ENCODE peak calls at places on chromosome 17, in ten cellular contexts. P is NK-92 treated with Interleukin-12 subunit alpha and Interleukin-12 subunit beta, amount 100 ng/mL, for 24 hours; Q is type B pancreatic cell; S is stimulated activated CD4-positive, alpha-beta T cell treated with anti-CD3 and anti-CD28 coated beads, Interleukin-2, amount 100 ng/mL, for 48 hours; Z is left lung; E is A549; X is activated CD4-positive, alpha-beta T cell treated with anti-CD3 and anti-CD28 coated beads, Interleukin-2, amount 50 U/mL, for 24 hours; K is activated CD4-positive, alpha-beta memory T cell treated with anti-CD3 and anti-CD28 coated beads, Interleukin-2, amount 10 ng/mL, durations not matched to agents 7 days and 5 days; A is lung; J is A172. T is an unnamed sample.

GRCh38 chr17:2054262-2054739 is 602 bp upstream of the HIC1 start:
- DNase-seq in P (peak; percentile 65), Q (no peak), S (no peak), Z (peak; percentile 66), E (peak; percentile 83), X (no peak), K (peak; percentile 50), A (no peak), J (no peak), T (peak; percentile 97)

GRCh38 chr17:79053251-79053925 is 21.2 kb upstream of the ENGASE start:
- DNase-seq in P (no peak), Q (no peak), S (no peak), Z (no peak), E (no peak), X (no peak), K (no peak), A (no peak), J (peak; percentile 96), T (peak; percentile 78)

GRCh38 chr17:31581022-31581483 is 189.6 kb downstream of the RAB11FIP4 start:
- DNase-seq in P (no peak), Q (no peak), S (no peak), Z (peak; percentile 91), E (no peak), X (no peak), K (no peak), A (peak; percentile 71), J (peak; percentile 97), T (peak; percentile 94)

GRCh38 chr17:2215616-2216364 is 87.8 kb downstream of the SMG6 start:
- DNase-seq in P (no peak), Q (no peak), S (peak; percentile 57), Z (no peak), E (no peak), X (peak; percentile 30), K (peak; percentile 79), A (peak; percentile 49), J (peak; percentile 82), T (peak; percentile 92)

GRCh38 chr17:45770632-45771472 is 13.3 kb upstream of the CRHR1 start:
- DNase-seq in P (no peak), Q (no peak), S (no peak), Z (peak; percentile 10), E (no peak), X (no peak), K (no peak), A (no peak), J (no peak), T (no peak)

GRCh38 chr17:83195330-83196087 is 116.1 kb downstream of the METRNL start:
- DNase-seq in P (no peak), Q (no peak), S (no peak), Z (peak; percentile 80), E (no peak), X (no peak), K (no peak), A (no peak), J (peak; percentile 84), T (peak; percentile 98)

GRCh38 chr17:62578757-62579487 is 48.5 kb upstream of the MRC2 start:
- DNase-seq in P (no peak), Q (no peak), S (no peak), Z (no peak), E (no peak), X (no peak), K (no peak), A (no peak), J (no peak), T (no peak)

GRCh38 chr17:30378191-30378796 is 433 bp upstream of the CPD start:
- DNase-seq in P (no peak), Q (no peak), S (peak; percentile 37), Z (peak; percentile 86), E (no peak), X (peak; percentile 39), K (peak; percentile 67), A (no peak), J (no peak), T (peak; percentile 56)

GRCh38 chr17:63988741-63989621 is 9.2 kb upstream of the PRR29 start:
- DNase-seq in P (no peak), Q (no peak), S (no peak), Z (no peak), E (no peak), X (no peak), K (no peak), A (no peak), J (no peak), T (peak; percentile 75)

GRCh38 chr17:48624544-48625501 is 1.3 kb downstream of the HOXB9 start:
- DNase-seq in P (no peak), Q (no peak), S (no peak), Z (no peak), E (peak; percentile 50), X (no peak), K (no peak), A (no peak), J (peak; percentile 39), T (no peak)

GRCh38 chr17:41322264-41322902 is 6.9 kb upstream of the KRTAP17-1 start:
- DNase-seq in P (no peak), Q (no peak), S (no peak), Z (no peak), E (peak; percentile 68), X (no peak), K (no peak), A (no peak), J (peak; percentile 75), T (peak; percentile 94)

GRCh38 chr17:76027159-76027839 is at the start of gene EVPL:
- DNase-seq in P (no peak), Q (no peak), S (no peak), Z (peak; percentile 93), E (peak; percentile 88), X (no peak), K (no peak), A (peak; percentile 90), J (no peak), T (peak; percentile 41)

GRCh38 chr17:21029515-21029914 is 13.3 kb downstream of the USP22 start:
- DNase-seq in P (no peak), Q (no peak), S (no peak), Z (no peak), E (no peak), X (no peak), K (no peak), A (no peak), J (no peak), T (no peak)

GRCh38 chr17:4230142-4230541 is 33.6 kb downstream of the ANKFY1 start:
- DNase-seq in P (no peak), Q (no peak), S (no peak), Z (no peak), E (peak; percentile 56), X (no peak), K (no peak), A (peak; percentile 57), J (peak; percentile 93), T (peak; percentile 90)

GRCh38 chr17:77304051-77304745 is 163.4 kb downstream of the SEC14L1 start:
- DNase-seq in P (no peak), Q (no peak), S (no peak), Z (no peak), E (no peak), X (no peak), K (no peak), A (no peak), J (peak; percentile 89), T (peak; percentile 88)

GRCh38 chr17:69733171-69734014 is 318.9 kb downstream of the MAP2K6 start:
- DNase-seq in P (no peak), Q (no peak), S (no peak), Z (no peak), E (peak; percentile 26), X (no peak), K (no peak), A (no peak), J (peak; percentile 29), T (peak; percentile 27)

GRCh38 chr17:10729334-10730193 is at the start of gene TMEM220:
- DNase-seq in P (no peak), Q (peak; percentile 80), S (peak; percentile 23), Z (peak; percentile 93), E (peak; percentile 74), X (peak; percentile 21), K (peak; percentile 27), A (peak; percentile 82), J (no peak), T (peak; percentile 91)

GRCh38 chr17:69711504-69711903 is 297.0 kb downstream of the MAP2K6 start:
- DNase-seq in P (no peak), Q (no peak), S (no peak), Z (no peak), E (no peak), X (no peak), K (no peak), A (no peak), J (no peak), T (peak; percentile 1)

GRCh38 chr17:58121925-58122324 is 26.3 kb upstream of the OR4D1 start:
- DNase-seq in P (no peak), Q (no peak), S (no peak), Z (no peak), E (peak; percentile 76), X (no peak), K (peak; percentile 46), A (no peak), J (peak; percentile 59), T (peak; percentile 65)

GRCh38 chr17:50347894-50348291 is 2.0 kb downstream of the XYLT2 start:
- DNase-seq in P (no peak), Q (no peak), S (no peak), Z (no peak), E (no peak), X (no peak), K (no peak), A (no peak), J (no peak), T (no peak)

GRCh38 chr17:30956764-30957374 is 14.0 kb upstream of the RNF135 start:
- DNase-seq in P (no peak), Q (no peak), S (no peak), Z (no peak), E (no peak), X (no peak), K (no peak), A (no peak), J (no peak), T (peak; percentile 42)

GRCh38 chr17:27457731-27458523 is 1.7 kb downstream of the KSR1 start:
- DNase-seq in P (no peak), Q (no peak), S (no peak), Z (no peak), E (no peak), X (no peak), K (no peak), A (no peak), J (no peak), T (peak; percentile 78)

GRCh38 chr17:32388613-32389459 is 38.9 kb downstream of the ZNF207 start:
- DNase-seq in P (no peak), Q (no peak), S (no peak), Z (no peak), E (no peak), X (no peak), K (no peak), A (no peak), J (no peak), T (no peak)

GRCh38 chr17:58531122-58531521 is 16.7 kb upstream of the MTMR4 start:
- DNase-seq in P (no peak), Q (no peak), S (no peak), Z (no peak), E (no peak), X (no peak), K (no peak), A (no peak), J (no peak), T (peak; percentile 73)

GRCh38 chr17:55391244-55391757 is 30.3 kb downstream of the MMD start:
- DNase-seq in P (no peak), Q (no peak), S (no peak), Z (no peak), E (no peak), X (no peak), K (no peak), A (no peak), J (no peak), T (no peak)

GRCh38 chr17:35313875-35314409 is 59.5 kb downstream of the SLFN11 start:
- DNase-seq in P (no peak), Q (no peak), S (no peak), Z (peak; percentile 75), E (no peak), X (no peak), K (no peak), A (no peak), J (no peak), T (peak; percentile 8)

GRCh38 chr17:41710472-41711090 is 1.6 kb upstream of the GAST start:
- DNase-seq in P (no peak), Q (no peak), S (no peak), Z (no peak), E (peak; percentile 62), X (no peak), K (peak; percentile 27), A (no peak), J (peak; percentile 88), T (peak; percentile 92)

GRCh38 chr17:68399638-68400403 is 57.5 kb downstream of the WIPI1 start:
- DNase-seq in P (no peak), Q (no peak), S (peak; percentile 43), Z (no peak), E (no peak), X (no peak), K (peak; percentile 51), A (peak; percentile 9), J (peak; percentile 37), T (no peak)

T was measured in osteoblast.